ENCODE peak calls at places on chromosomes 4 and X, in five cellular contexts. H is bronchial epithelial cell, Q is NCI-H446, B is substantia nigra, O is RPMI7951. C is an unnamed sample.

GRCh38 chrX:38880460-38880859 is 79.2 kb downstream of the MID1IP1 start:
- DNase-seq in Q (no peak), H (peak; percentile 66), O (peak; percentile 44), B (no peak), C (no peak)

GRCh38 chrX:108437789-108438623 is at the start of gene COL4A6:
- DNase-seq in B (no peak), H (peak; percentile 62), Q (peak; percentile 26), O (no peak), C (no peak)

GRCh38 chr4:18322111-18322510 is 300.6 kb upstream of the LCORL start:
- DNase-seq in O (no peak), Q (no peak), H (no peak), B (no peak), C (no peak)

GRCh38 chrX:11336201-11336600 is 43.0 kb downstream of the AMELX start:
- DNase-seq in Q (no peak), B (no peak), O (no peak), H (no peak), C (no peak)

GRCh38 chr4:82561745-82562552 is at the start of gene TMEM150C:
- DNase-seq in H (peak; percentile 6), B (peak; percentile 12), O (peak; percentile 11), Q (no peak), C (no peak)

GRCh38 chr4:73450398-73451004 is 14.5 kb downstream of the AFP start:
- DNase-seq in H (peak; percentile 73), B (no peak), Q (peak; percentile 81), O (peak; percentile 91), C (no peak)

GRCh38 chr4:36288727-36289126 is 7.3 kb downstream of the DTHD1 start:
- DNase-seq in B (no peak), Q (no peak), H (peak; percentile 47), O (no peak), C (no peak)

GRCh38 chr4:11842620-11843263 is 414.0 kb upstream of the HS3ST1 start:
- DNase-seq in B (no peak), O (no peak), H (peak; percentile 5), Q (no peak), C (no peak)

GRCh38 chrX:49171752-49172279 is at the start of gene PLP2:
- DNase-seq in O (peak; percentile 87), Q (peak; percentile 40), B (peak; percentile 16), H (peak; percentile 50), C (no peak)

GRCh38 chrX:139881572-139881971 is 51.3 kb downstream of the ATP11C start:
- DNase-seq in Q (no peak), B (no peak), O (no peak), H (peak; percentile 43), C (no peak)

GRCh38 chr4:113540859-113541258 is 220.7 kb downstream of the CAMK2D start:
- DNase-seq in B (no peak), H (no peak), O (no peak), Q (peak; percentile 14), C (no peak)